ENCODE peak calls at places on chromosomes 7 and 10, in four cellular contexts. S, W, M and B are unnamed samples. For H3K36me3 and H3K27me3, the result is how much of the 10 kb centered on the place peaks cover.

GRCh38 chr10:5948999-5949759 is 28.2 kb downstream of the IL15RA start:
- DNase-seq in S (peak), W (peak), M (peak), B (peak)

GRCh38 chr7:70720191-70720873 is 411.6 kb upstream of the GALNT17 start:
- DNase-seq in S (no peak), W (no peak), M (no peak), B (no peak)

GRCh38 chr7:105978035-105978434 is 15.0 kb downstream of the CDHR3 start:
- DNase-seq in S (no peak), W (no peak), M (no peak), B (no peak)

GRCh38 chr7:111855161-111855841 is 293.0 kb upstream of the IMMP2L start:
- DNase-seq in S (peak), W (peak), M (no peak), B (no peak)

GRCh38 chr7:157503229-157503628 is 166.4 kb downstream of the DNAJB6 start:
- DNase-seq in S (no peak), W (no peak), M (peak), B (no peak)

GRCh38 chr10:70232155-70232858 is 922 bp downstream of the PPA1 start:
- DNase-seq in S (peak), W (peak), M (peak), B (peak)

GRCh38 chr10:84789050-84789449 is 460.7 kb downstream of the CCSER2 start:
- DNase-seq in S (no peak), W (no peak), M (no peak), B (no peak)

GRCh38 chr7:81882086-81882485 is 112.2 kb upstream of the HGF start:
- DNase-seq in S (no peak), W (no peak), M (no peak), B (no peak)

GRCh38 chr10:43237631-43238446 is 29.0 kb downstream of the RASGEF1A start:
- DNase-seq in S (no peak), W (no peak), M (no peak), B (no peak)

GRCh38 chr7:39360038-39360437 is 206.2 kb upstream of the YAE1 start:
- DNase-seq in S (no peak), W (no peak), M (no peak), B (no peak)

GRCh38 chr10:110226555-110226925 is 19.1 kb downstream of the MXI1 start:
- DNase-seq in S (peak), W (peak), M (peak), B (peak)

DNA sequence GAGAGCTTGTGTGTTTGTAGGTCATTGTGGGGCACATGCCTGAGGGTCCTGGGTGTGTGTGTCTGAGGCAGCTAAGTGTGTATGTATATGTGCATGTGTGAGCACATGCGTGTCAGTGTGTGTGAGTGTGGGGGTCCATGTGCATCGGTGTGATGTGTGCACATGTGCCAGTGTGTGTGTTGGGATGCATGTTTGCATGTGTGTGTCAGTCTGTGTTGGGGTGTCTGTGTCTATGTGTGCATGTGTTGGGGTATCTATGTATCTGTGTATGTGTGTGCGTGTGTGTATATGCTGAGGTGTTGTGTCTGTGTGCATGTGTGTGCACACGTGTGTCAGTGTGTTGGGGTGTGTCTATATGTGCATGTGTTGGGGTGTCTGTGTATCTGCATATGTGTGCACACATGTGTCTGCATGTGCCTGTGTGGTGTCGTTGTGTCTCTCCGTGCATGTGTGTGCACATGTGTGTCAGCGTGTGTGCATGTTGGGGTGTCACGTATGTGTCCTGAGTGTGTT is 33.3 kb downstream of the PWWP2B start:
- DNase-seq in S (no peak), W (no peak), M (no peak), B (no peak)
- H3K36me3 ChIP-seq in S (under half), W (under half), M (under half), B (under half)

GRCh38 chr7:150963707-150964559 is 14.2 kb downstream of the KCNH2 start:
- DNase-seq in S (no peak), W (no peak), M (peak), B (no peak)

GRCh38 chr7:150964593-150965111 is 13.5 kb downstream of the KCNH2 start:
- DNase-seq in S (no peak), W (peak), M (peak), B (no peak)

GRCh38 chr7:150961510-150962284 is 16.4 kb downstream of the KCNH2 start:
- DNase-seq in S (no peak), W (peak), M (peak), B (no peak)

GRCh38 chr7:150962285-150962742 is 15.8 kb downstream of the KCNH2 start:
- DNase-seq in S (no peak), W (no peak), M (no peak), B (no peak)

GRCh38 chr7:150962743-150963399 is 15.2 kb downstream of the KCNH2 start:
- DNase-seq in S (peak), W (peak), M (peak), B (peak)
- H3K27me3 ChIP-seq in S (under half), W (under half), M (under half), B (under half)

GRCh38 chr10:92689663-92690210 is at the start of gene HHEX:
- DNase-seq in S (peak), W (peak), M (peak), B (peak)
- TF ChIP-seq CTCF in S (no peak), W (no peak), M (no peak), B (no peak)

DNA sequence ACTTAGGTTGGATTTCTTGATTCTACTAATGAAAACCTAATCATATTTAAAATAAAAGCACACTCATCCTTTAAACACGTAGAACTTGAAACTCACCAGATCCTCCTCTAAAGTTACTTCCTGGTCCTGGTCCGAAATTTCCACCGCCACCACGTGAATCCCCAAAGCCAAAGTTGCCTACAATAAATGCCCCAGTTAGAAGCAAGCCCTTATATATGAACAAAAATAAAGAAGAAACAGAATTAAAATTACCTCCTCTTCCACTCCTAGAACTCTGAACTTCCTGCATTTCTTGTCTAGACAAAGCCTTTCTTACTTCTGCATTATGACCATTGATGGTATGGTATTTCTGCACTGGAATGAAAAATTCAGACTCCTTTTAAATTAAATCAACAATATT is 4.2 kb downstream of the HNRNPA2B1 start:
- DNase-seq in S (no peak), W (no peak), M (no peak), B (no peak)
- H3K36me3 ChIP-seq in S (under half), W (half or more), M (half or more), B (under half)

GRCh38 chr10:132793213-132793612 is 7.3 kb upstream of the NKX6-2 start:
- DNase-seq in S (no peak), W (no peak), M (no peak), B (no peak)

GRCh38 chr10:132790934-132791829 is 5.2 kb upstream of the NKX6-2 start:
- DNase-seq in S (no peak), W (no peak), M (no peak), B (no peak)

GRCh38 chr10:132790470-132790869 is 4.5 kb upstream of the NKX6-2 start:
- DNase-seq in S (no peak), W (no peak), M (no peak), B (no peak)

GRCh38 chr10:132793871-132794849 is 8.2 kb upstream of the NKX6-2 start:
- DNase-seq in S (no peak), W (peak), M (no peak), B (no peak)

DNA sequence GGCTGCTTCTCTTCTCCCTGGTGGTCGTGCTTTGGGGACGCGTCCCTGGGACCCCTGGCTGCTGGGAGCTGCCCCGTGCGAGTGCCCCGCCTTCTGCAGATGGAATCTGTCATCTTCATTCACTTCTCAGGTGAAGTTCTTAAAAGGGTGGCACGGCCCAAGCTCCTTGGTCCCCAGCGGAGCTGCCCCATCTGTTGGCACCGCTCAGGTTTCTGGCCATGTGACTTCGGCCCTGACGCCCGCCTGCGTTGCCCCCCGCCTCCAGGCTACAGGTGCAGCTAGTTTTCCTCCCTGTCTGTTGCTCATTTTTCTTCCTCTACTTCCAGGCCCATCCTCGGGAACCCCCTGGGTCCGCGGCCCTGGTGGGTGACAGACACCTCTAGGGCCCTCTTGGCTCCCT is 6.8 kb upstream of the NKX6-2 start:
- DNase-seq in S (no peak), W (no peak), M (no peak), B (no peak)
- H3K27me3 ChIP-seq in S (under half), W (under half), M (under half), B (under half)

DNA sequence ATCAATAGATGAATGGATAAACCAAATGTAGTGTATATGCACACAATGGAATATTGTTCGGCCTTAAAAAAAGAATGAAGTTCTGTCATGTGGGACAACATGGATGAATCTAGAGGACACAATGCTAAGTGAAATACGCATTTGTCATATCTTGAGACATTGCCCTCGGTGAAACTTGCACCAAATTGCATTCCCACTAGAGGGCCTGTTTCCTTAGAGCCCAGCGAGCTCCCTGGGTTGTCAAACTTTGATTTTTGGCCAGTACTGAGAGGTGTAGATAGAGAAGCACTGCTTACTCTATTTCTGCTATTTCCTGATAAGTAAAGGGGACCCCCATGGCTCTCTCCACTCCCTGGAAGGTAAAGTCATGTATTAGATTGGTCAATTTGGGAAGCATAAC is 157.1 kb downstream of the GPAM start:
- DNase-seq in S (no peak), W (no peak), M (no peak), B (no peak)
- TF ChIP-seq CTCF in S (no peak), W (no peak), M (no peak), B (no peak)

DNA sequence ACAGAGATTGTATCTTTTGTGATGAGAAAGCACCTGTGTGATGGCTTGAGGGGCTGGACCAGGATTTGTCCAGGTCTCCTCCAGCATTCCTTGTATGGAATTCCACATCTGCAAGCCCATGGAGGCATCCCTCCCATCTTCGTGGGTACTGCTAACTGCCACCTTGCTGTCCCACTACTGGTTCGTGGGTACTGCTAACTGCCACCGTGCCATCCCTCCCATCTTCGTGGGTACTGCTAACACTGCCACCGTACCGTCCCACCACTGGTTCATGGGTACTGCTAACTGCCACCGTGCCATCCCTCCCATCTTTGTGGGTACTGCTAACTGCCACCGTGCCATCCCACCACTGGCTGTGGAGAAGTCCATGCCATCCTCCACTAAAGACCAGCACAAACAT is 111.7 kb downstream of the LARP4B start:
- DNase-seq in S (no peak), W (no peak), M (no peak), B (no peak)
- H3K36me3 ChIP-seq in S (under half), W (half or more), M (under half), B (under half)

DNA sequence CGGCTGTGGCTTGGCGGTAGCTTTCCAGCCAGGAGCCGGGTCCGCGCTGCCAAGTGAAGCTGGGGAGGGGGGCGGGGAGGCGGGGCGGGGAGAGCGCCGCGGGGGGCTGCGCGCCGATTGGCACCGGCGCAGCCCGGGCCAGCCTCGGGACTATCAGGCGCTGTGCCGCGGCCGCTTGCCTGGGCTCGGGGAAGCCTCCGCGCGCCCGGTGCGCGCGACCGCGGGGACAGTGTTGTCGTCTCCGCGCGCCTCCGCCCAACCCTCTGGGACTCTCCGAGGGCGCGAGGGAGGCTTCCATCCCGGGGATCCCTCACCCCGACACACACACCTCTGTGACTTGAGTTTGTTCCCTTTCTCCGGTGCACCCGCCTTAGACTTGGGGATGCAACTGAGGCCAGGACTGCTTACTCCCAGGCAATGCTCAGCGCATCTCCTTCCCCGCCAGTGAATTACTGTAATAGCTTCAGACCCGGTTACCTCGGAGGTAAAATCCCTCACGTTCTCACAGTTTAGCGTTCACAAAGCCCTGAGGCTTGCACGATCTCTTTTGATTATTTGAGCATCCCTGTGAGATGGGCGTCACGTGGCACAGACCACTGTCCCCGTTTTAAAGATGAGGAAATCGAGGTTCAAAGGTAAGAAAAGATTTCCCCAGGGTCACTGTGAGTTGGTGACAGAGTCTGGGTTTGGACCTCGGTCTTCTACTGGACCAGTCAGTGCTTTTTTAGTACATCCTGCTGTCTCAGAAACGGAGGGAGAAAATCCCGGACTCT is at the start of gene NKX1-2:
- DNase-seq in S (peak), W (peak), M (no peak), B (no peak)
- H3K27me3 ChIP-seq in S (half or more), W (half or more), M (under half), B (under half)